ENCODE peak calls at places on chromosomes 4 and X, in nine cellular contexts. One of them, this sample, is unnamed.
A peak's percentile ranks its signal among the peaks of the same experiment; 100 is the strongest.

GRCh38 chr4:38255572-38255971 is 295.4 kb downstream of the PTTG2 start:
- DNase-seq in pancreas: no peak
- DNase-seq in astrocyte of the cerebellum: no peak
- DNase-seq in stimulated activated CD4-positive, alpha-beta T cell treated with anti-CD3 and anti-CD28 coated beads, Interleukin-2, amount 100 ng/mL, for 48 hours: no peak
- DNase-seq in GDM1: no peak
- DNase-seq in A172: no peak
- DNase-seq in K562: no peak
- DNase-seq in CD4-positive, CD25-positive, alpha-beta regulatory T cell: no peak
- DNase-seq in naive B cell: no peak
- DNase-seq in this sample: no peak

GRCh38 chr4:111697176-111697962 is 447.9 kb upstream of the FAM241A start:
- DNase-seq in pancreas: no peak
- DNase-seq in astrocyte of the cerebellum: no peak
- DNase-seq in stimulated activated CD4-positive, alpha-beta T cell treated with anti-CD3 and anti-CD28 coated beads, Interleukin-2, amount 100 ng/mL, for 48 hours: no peak
- DNase-seq in GDM1: no peak
- DNase-seq in A172: no peak
- DNase-seq in K562: no peak
- DNase-seq in CD4-positive, CD25-positive, alpha-beta regulatory T cell: no peak
- DNase-seq in naive B cell: no peak
- DNase-seq in this sample: no peak

GRCh38 chr4:73875401-73875800 is 6.2 kb downstream of the CXCL1 start:
- DNase-seq in pancreas: no peak
- DNase-seq in astrocyte of the cerebellum: no peak
- DNase-seq in stimulated activated CD4-positive, alpha-beta T cell treated with anti-CD3 and anti-CD28 coated beads, Interleukin-2, amount 100 ng/mL, for 48 hours: no peak
- DNase-seq in GDM1: no peak
- DNase-seq in A172: no peak
- DNase-seq in K562: no peak
- DNase-seq in CD4-positive, CD25-positive, alpha-beta regulatory T cell: no peak
- DNase-seq in naive B cell: no peak
- DNase-seq in this sample: no peak

GRCh38 chrX:19673334-19674040 is 158.2 kb upstream of the MAP3K15 start:
- DNase-seq in pancreas: peak; percentile 22
- DNase-seq in astrocyte of the cerebellum: peak; percentile 92
- DNase-seq in stimulated activated CD4-positive, alpha-beta T cell treated with anti-CD3 and anti-CD28 coated beads, Interleukin-2, amount 100 ng/mL, for 48 hours: no peak
- DNase-seq in GDM1: peak; percentile 71
- DNase-seq in A172: peak; percentile 98
- DNase-seq in K562: no peak
- DNase-seq in CD4-positive, CD25-positive, alpha-beta regulatory T cell: no peak
- DNase-seq in naive B cell: no peak
- DNase-seq in this sample: no peak

GRCh38 chrX:19046343-19047215 is 62.7 kb upstream of the PHKA2 start:
- DNase-seq in pancreas: no peak
- DNase-seq in astrocyte of the cerebellum: no peak
- DNase-seq in stimulated activated CD4-positive, alpha-beta T cell treated with anti-CD3 and anti-CD28 coated beads, Interleukin-2, amount 100 ng/mL, for 48 hours: no peak
- DNase-seq in GDM1: no peak
- DNase-seq in A172: peak; percentile 82
- DNase-seq in K562: no peak
- DNase-seq in CD4-positive, CD25-positive, alpha-beta regulatory T cell: no peak
- DNase-seq in naive B cell: no peak
- DNase-seq in this sample: no peak

GRCh38 chr4:107278791-107279481 is 242.8 kb upstream of the DKK2 start:
- DNase-seq in pancreas: no peak
- DNase-seq in astrocyte of the cerebellum: no peak
- DNase-seq in stimulated activated CD4-positive, alpha-beta T cell treated with anti-CD3 and anti-CD28 coated beads, Interleukin-2, amount 100 ng/mL, for 48 hours: no peak
- DNase-seq in GDM1: no peak
- DNase-seq in A172: no peak
- DNase-seq in K562: no peak
- DNase-seq in CD4-positive, CD25-positive, alpha-beta regulatory T cell: no peak
- DNase-seq in naive B cell: no peak
- DNase-seq in this sample: no peak

GRCh38 chr4:88705805-88706518 is 8.3 kb upstream of the NAP1L5 start:
- DNase-seq in pancreas: no peak
- DNase-seq in astrocyte of the cerebellum: no peak
- DNase-seq in stimulated activated CD4-positive, alpha-beta T cell treated with anti-CD3 and anti-CD28 coated beads, Interleukin-2, amount 100 ng/mL, for 48 hours: no peak
- DNase-seq in GDM1: no peak
- DNase-seq in A172: no peak
- DNase-seq in K562: no peak
- DNase-seq in CD4-positive, CD25-positive, alpha-beta regulatory T cell: no peak
- DNase-seq in naive B cell: no peak
- DNase-seq in this sample: no peak

GRCh38 chr4:150231108-150231770 is 153.0 kb downstream of the DCLK2 start:
- DNase-seq in pancreas: no peak
- DNase-seq in astrocyte of the cerebellum: no peak
- DNase-seq in stimulated activated CD4-positive, alpha-beta T cell treated with anti-CD3 and anti-CD28 coated beads, Interleukin-2, amount 100 ng/mL, for 48 hours: no peak
- DNase-seq in GDM1: no peak
- DNase-seq in A172: no peak
- DNase-seq in K562: no peak
- DNase-seq in CD4-positive, CD25-positive, alpha-beta regulatory T cell: no peak
- DNase-seq in naive B cell: no peak
- DNase-seq in this sample: no peak

GRCh38 chr4:174764105-174764729 is 64.8 kb downstream of the GLRA3 start:
- DNase-seq in pancreas: no peak
- DNase-seq in astrocyte of the cerebellum: peak; percentile 34
- DNase-seq in stimulated activated CD4-positive, alpha-beta T cell treated with anti-CD3 and anti-CD28 coated beads, Interleukin-2, amount 100 ng/mL, for 48 hours: no peak
- DNase-seq in GDM1: peak; percentile 2
- DNase-seq in A172: peak; percentile 56
- DNase-seq in K562: peak; percentile 38
- DNase-seq in CD4-positive, CD25-positive, alpha-beta regulatory T cell: no peak
- DNase-seq in naive B cell: no peak
- DNase-seq in this sample: peak; percentile 6

GRCh38 chr4:26058537-26058936 is 144.5 kb downstream of the SMIM20 start:
- DNase-seq in pancreas: peak; percentile 84
- DNase-seq in astrocyte of the cerebellum: no peak
- DNase-seq in stimulated activated CD4-positive, alpha-beta T cell treated with anti-CD3 and anti-CD28 coated beads, Interleukin-2, amount 100 ng/mL, for 48 hours: peak; percentile 49
- DNase-seq in GDM1: no peak
- DNase-seq in A172: no peak
- DNase-seq in K562: no peak
- DNase-seq in CD4-positive, CD25-positive, alpha-beta regulatory T cell: no peak
- DNase-seq in naive B cell: no peak
- DNase-seq in this sample: no peak

GRCh38 chrX:18898091-18898490 is 85.8 kb downstream of the PHKA2 start:
- DNase-seq in pancreas: no peak
- DNase-seq in astrocyte of the cerebellum: no peak
- DNase-seq in stimulated activated CD4-positive, alpha-beta T cell treated with anti-CD3 and anti-CD28 coated beads, Interleukin-2, amount 100 ng/mL, for 48 hours: no peak
- DNase-seq in GDM1: no peak
- DNase-seq in A172: no peak
- DNase-seq in K562: no peak
- DNase-seq in CD4-positive, CD25-positive, alpha-beta regulatory T cell: no peak
- DNase-seq in naive B cell: no peak
- DNase-seq in this sample: no peak